ENCODE peak calls at places on chromosomes 4 and X, in nine cellular contexts. T is AG20443; Z is stimulated activated CD8-positive, alpha-beta memory T cell treated with anti-CD3 and anti-CD28 coated beads, Interleukin-12 subunit alpha, Interleukin-12 subunit beta, amount 100 ng/mL, for 4 hours; B is LoVo; A is DMS153; V is coronary artery; H is retina; L is NCI-H446 treated with DMSO at 0.1 percent for 48 hours; X is iris pigment epithelial cell. P is an unnamed sample.

GRCh38 chr4:38605794-38606586 is 58.0 kb upstream of the KLF3 start:
- DNase-seq in T (peak), Z (no peak), B (no peak), A (peak), V (no peak), H (no peak), L (no peak), X (no peak), P (no peak)

GRCh38 chrX:131970347-131970746 is 52.8 kb upstream of the STK26 start:
- DNase-seq in T (no peak), Z (no peak), B (no peak), A (no peak), V (no peak), H (no peak), L (no peak), X (no peak), P (no peak)

GRCh38 chr4:11428161-11428700 is 463 bp downstream of the HS3ST1 start:
- DNase-seq in T (no peak), Z (no peak), B (no peak), A (no peak), V (no peak), H (no peak), L (no peak), X (no peak), P (no peak)

GRCh38 chrX:106286053-106286650 is 118.0 kb downstream of the PWWP3B start:
- DNase-seq in T (no peak), Z (no peak), B (no peak), A (no peak), V (no peak), H (no peak), L (no peak), X (peak), P (no peak)

GRCh38 chrX:10615931-10616780 is 4.2 kb downstream of the MID1 start:
- DNase-seq in T (peak), Z (no peak), B (peak), A (no peak), V (no peak), H (no peak), L (peak), X (peak), P (peak)

GRCh38 chr4:84673475-84674230 is 90.7 kb downstream of the CDS1 start:
- DNase-seq in T (peak), Z (no peak), B (peak), A (no peak), V (no peak), H (no peak), L (no peak), X (peak), P (no peak)

GRCh38 chr4:7415927-7416686 is 18.6 kb downstream of the PSAPL1 start:
- DNase-seq in T (no peak), Z (no peak), B (no peak), A (no peak), V (peak), H (no peak), L (no peak), X (no peak), P (no peak)

GRCh38 chrX:47798861-47799260 is 37.8 kb upstream of the ZNF81 start:
- DNase-seq in T (no peak), Z (no peak), B (no peak), A (no peak), V (no peak), H (no peak), L (no peak), X (no peak), P (no peak)

GRCh38 chrX:57607295-57608187 is 15.7 kb downstream of the ZXDB start:
- DNase-seq in T (no peak), Z (no peak), B (no peak), A (no peak), V (no peak), H (no peak), L (no peak), X (no peak), P (no peak)

GRCh38 chrX:11480626-11481025 is 185.1 kb downstream of the ARHGAP6 start:
- DNase-seq in T (no peak), Z (no peak), B (no peak), A (peak), V (no peak), H (no peak), L (no peak), X (peak), P (no peak)

GRCh38 chr4:124873361-124874171 is 161.0 kb upstream of the ANKRD50 start:
- DNase-seq in T (no peak), Z (no peak), B (no peak), A (no peak), V (no peak), H (no peak), L (no peak), X (no peak), P (no peak)

GRCh38 chr4:111776546-111776945 is 368.7 kb upstream of the FAM241A start:
- DNase-seq in T (no peak), Z (no peak), B (no peak), A (no peak), V (no peak), H (no peak), L (no peak), X (peak), P (no peak)

GRCh38 chr4:36208884-36209473 is 35.3 kb downstream of the ARAP2 start:
- DNase-seq in T (no peak), Z (peak), B (no peak), A (no peak), V (no peak), H (no peak), L (no peak), X (no peak), P (no peak)

GRCh38 chr4:52588097-52588496 is 71.0 kb downstream of the USP46 start:
- DNase-seq in T (peak), Z (no peak), B (peak), A (no peak), V (no peak), H (peak), L (no peak), X (no peak), P (peak)

GRCh38 chr4:4259484-4260100 is 11.6 kb upstream of the TMEM128 start:
- DNase-seq in T (no peak), Z (no peak), B (no peak), A (no peak), V (no peak), H (no peak), L (no peak), X (no peak), P (peak)

GRCh38 chr4:33831667-33832066 is 2412.6 kb downstream of the ARAP2 start:
- DNase-seq in T (peak), Z (no peak), B (no peak), A (no peak), V (no peak), H (no peak), L (no peak), X (peak), P (no peak)

GRCh38 chrX:139724626-139725025 is 16.7 kb upstream of the MCF2 start:
- DNase-seq in T (no peak), Z (no peak), B (no peak), A (no peak), V (no peak), H (no peak), L (no peak), X (peak), P (no peak)

GRCh38 chr4:181966084-181966483 is 277.1 kb upstream of the TENM3 start:
- DNase-seq in T (peak), Z (no peak), B (no peak), A (no peak), V (no peak), H (no peak), L (no peak), X (peak), P (no peak)

GRCh38 chr4:41796545-41797210 is 48.2 kb upstream of the PHOX2B start:
- DNase-seq in T (no peak), Z (no peak), B (no peak), A (no peak), V (no peak), H (peak), L (no peak), X (no peak), P (no peak)

GRCh38 chr4:135508006-135508714 is 1306.6 kb upstream of the PABPC4L start:
- DNase-seq in T (no peak), Z (no peak), B (peak), A (no peak), V (no peak), H (no peak), L (no peak), X (peak), P (no peak)

P was measured in KBM-7.